ENCODE peak calls at places on chromosome 13, in four cellular contexts. C is EH; V is small intestine; W is stimulated activated CD8-positive, alpha-beta memory T cell treated with anti-CD3 and anti-CD28 coated beads, Interleukin-15, amount 100 ng/mL, for 4 hours. F is an unnamed sample.

GRCh38 chr13:113410472-113411201 is 42.7 kb downstream of the ADPRHL1 start:
- DNase-seq in V (no peak), W (no peak), C (peak), F (peak)

GRCh38 chr13:39385621-39386231 is 217.3 kb downstream of the LHFPL6 start:
- DNase-seq in V (no peak), W (no peak), C (peak), F (no peak)

GRCh38 chr13:83450586-83450985 is 431.7 kb downstream of the SLITRK1 start:
- DNase-seq in W (no peak), C (peak), V (no peak), F (no peak)

GRCh38 chr13:47549219-47549752 is 451.8 kb downstream of the SUCLA2 start:
- DNase-seq in W (no peak), C (no peak), V (no peak), F (no peak)

GRCh38 chr13:46211116-46211515 is 612 bp upstream of the LRRC63 start:
- DNase-seq in W (no peak), C (no peak), V (peak), F (no peak)

GRCh38 chr13:51246411-51247298 is 24.5 kb downstream of the FAM124A start:
- DNase-seq in C (no peak), W (no peak), V (no peak), F (no peak)

GRCh38 chr13:109500146-109500773 is 286.1 kb downstream of the IRS2 start:
- DNase-seq in V (no peak), W (no peak), C (no peak), F (no peak)

GRCh38 chr13:113443991-113444390 is 9.3 kb downstream of the ADPRHL1 start:
- DNase-seq in V (no peak), W (no peak), C (no peak), F (no peak)

GRCh38 chr13:98664047-98664446 is 87.1 kb upstream of the STK24 start:
- DNase-seq in W (peak), V (no peak), C (peak), F (peak)

GRCh38 chr13:86201477-86201876 is 402.3 kb upstream of the SLITRK6 start:
- DNase-seq in W (no peak), V (no peak), C (no peak), F (no peak)

GRCh38 chr13:22114630-22115311 is 443.9 kb downstream of the FGF9 start:
- DNase-seq in V (peak), W (no peak), C (no peak), F (no peak)

GRCh38 chr13:110676511-110677204 is 29.3 kb downstream of the CARS2 start:
- DNase-seq in W (no peak), V (no peak), C (no peak), F (no peak)

GRCh38 chr13:89940383-89940782 is 1407.1 kb upstream of the MIR17HG start:
- DNase-seq in C (no peak), W (no peak), V (no peak), F (no peak)

GRCh38 chr13:100560498-100561215 is 27.9 kb downstream of the GGACT start:
- DNase-seq in V (no peak), W (no peak), C (no peak), F (no peak)

F was measured in T1000.